ENCODE peak calls at places on chromosomes 3 and 15, in six cellular contexts. I is heart left ventricle, U is AG09309, Z is thyroid gland, R is mesendoderm, H is BJ. N is an unnamed sample.

GRCh38 chr3:171315101-171315500 is 145.1 kb downstream of the TNIK start:
- DNase-seq in I (no peak), U (no peak), Z (no peak), R (no peak), H (no peak), N (no peak)

GRCh38 chr3:139586420-139587017 is 47.0 kb upstream of the RBP1 start:
- DNase-seq in I (no peak), U (no peak), Z (no peak), R (no peak), H (no peak), N (no peak)

GRCh38 chr3:126550488-126551051 is 8.2 kb downstream of the C3orf22 start:
- DNase-seq in I (peak; percentile 47), U (no peak), Z (no peak), R (no peak), H (no peak), N (no peak)

GRCh38 chr15:50358805-50359204 is 3.8 kb upstream of the GABPB1 start:
- DNase-seq in I (no peak), U (no peak), Z (peak; percentile 17), R (peak; percentile 83), H (no peak), N (no peak)

GRCh38 chr3:144463916-144464315 is 492.3 kb downstream of the DIPK2A start:
- DNase-seq in I (no peak), U (no peak), Z (no peak), R (no peak), H (no peak), N (no peak)

GRCh38 chr3:66038726-66039589 is at the start of gene MAGI1:
- DNase-seq in I (peak; percentile 91), U (peak; percentile 89), Z (peak; percentile 94), R (peak; percentile 99), H (peak; percentile 88), N (no peak)

GRCh38 chr3:117853923-117854322 is 1144.3 kb downstream of the TUSC7 start:
- DNase-seq in I (no peak), U (no peak), Z (no peak), R (peak; percentile 2), H (peak; percentile 70), N (no peak)

GRCh38 chr3:108662141-108662738 is 72.7 kb downstream of the DZIP3 start:
- DNase-seq in I (no peak), U (peak; percentile 66), Z (no peak), R (peak; percentile 49), H (peak; percentile 19), N (no peak)

GRCh38 chr15:57440799-57441198 is 64.5 kb downstream of the CGNL1 start:
- DNase-seq in I (no peak), U (peak; percentile 78), Z (no peak), R (peak; percentile 87), H (peak; percentile 65), N (no peak)

GRCh38 chr3:65406470-65406869 is 632.2 kb downstream of the MAGI1 start:
- DNase-seq in I (no peak), U (peak; percentile 7), Z (no peak), R (no peak), H (peak; percentile 9), N (no peak)

GRCh38 chr3:172383306-172383796 is 64.9 kb downstream of the GHSR start:
- DNase-seq in I (no peak), U (no peak), Z (no peak), R (no peak), H (no peak), N (no peak)

GRCh38 chr15:31867536-31868442 is 162.5 kb upstream of the CHRNA7 start:
- DNase-seq in I (peak; percentile 76), U (no peak), Z (peak; percentile 66), R (peak; percentile 87), H (no peak), N (no peak)

GRCh38 chr3:57004154-57004730 is 56.2 kb upstream of the SPATA12 start:
- DNase-seq in I (no peak), U (no peak), Z (no peak), R (no peak), H (no peak), N (no peak)

GRCh38 chr3:188153498-188153948 is 434 bp upstream of the LPP start:
- DNase-seq in I (peak; percentile 87), U (peak; percentile 87), Z (peak; percentile 82), R (peak; percentile 97), H (peak; percentile 52), N (peak; percentile 35)

GRCh38 chr3:39707314-39707909 is 102.0 kb upstream of the MYRIP start:
- DNase-seq in I (no peak), U (peak; percentile 20), Z (no peak), R (peak; percentile 40), H (no peak), N (no peak)

GRCh38 chr15:83305696-83306291 is 21.3 kb upstream of the BNC1 start:
- DNase-seq in I (no peak), U (no peak), Z (peak; percentile 73), R (peak; percentile 82), H (no peak), N (no peak)

GRCh38 chr3:43249405-43249804 is 36.9 kb upstream of the SNRK start:
- DNase-seq in I (no peak), U (no peak), Z (no peak), R (no peak), H (no peak), N (no peak)

GRCh38 chr3:79604681-79605080 is 163.1 kb downstream of the ROBO1 start:
- DNase-seq in I (no peak), U (no peak), Z (no peak), R (no peak), H (no peak), N (no peak)

GRCh38 chr3:172096881-172097420 is 57.6 kb downstream of the FNDC3B start:
- DNase-seq in I (no peak), U (no peak), Z (no peak), R (peak; percentile 90), H (peak; percentile 50), N (no peak)

GRCh38 chr3:37967252-37967881 is 23.2 kb upstream of the VILL start:
- DNase-seq in I (no peak), U (peak; percentile 21), Z (peak; percentile 64), R (peak; percentile 83), H (no peak), N (no peak)

GRCh38 chr15:75348563-75349350 is 1.9 kb downstream of the NEIL1 start:
- DNase-seq in I (peak; percentile 61), U (no peak), Z (peak; percentile 36), R (peak; percentile 30), H (no peak), N (no peak)

GRCh38 chr3:101842245-101842934 is 6.9 kb upstream of the NFKBIZ start:
- DNase-seq in I (no peak), U (no peak), Z (no peak), R (peak; percentile 98), H (no peak), N (no peak)

GRCh38 chr3:163914567-163914966 is 1163.7 kb downstream of the SI start:
- DNase-seq in I (no peak), U (no peak), Z (no peak), R (peak; percentile 62), H (no peak), N (no peak)

GRCh38 chr3:57079221-57079831 is 18.9 kb downstream of the SPATA12 start:
- DNase-seq in I (peak; percentile 67), U (no peak), Z (peak; percentile 62), R (peak; percentile 81), H (no peak), N (no peak)

GRCh38 chr3:127589600-127590281 is 792 bp downstream of the TPRA1 start:
- DNase-seq in I (peak; percentile 80), U (no peak), Z (peak; percentile 34), R (peak; percentile 34), H (no peak), N (no peak)

GRCh38 chr15:78873796-78874761 is 1.4 kb downstream of the MORF4L1 start:
- DNase-seq in I (no peak), U (no peak), Z (peak; percentile 31), R (peak; percentile 40), H (no peak), N (no peak)

GRCh38 chr15:70794596-70795310 is 31.4 kb upstream of the UACA start:
- DNase-seq in I (no peak), U (no peak), Z (no peak), R (no peak), H (no peak), N (no peak)

GRCh38 chr15:77533530-77533929 is 99.2 kb downstream of the LINGO1 start:
- DNase-seq in I (peak; percentile 28), U (no peak), Z (no peak), R (peak; percentile 40), H (no peak), N (no peak)

DNA sequence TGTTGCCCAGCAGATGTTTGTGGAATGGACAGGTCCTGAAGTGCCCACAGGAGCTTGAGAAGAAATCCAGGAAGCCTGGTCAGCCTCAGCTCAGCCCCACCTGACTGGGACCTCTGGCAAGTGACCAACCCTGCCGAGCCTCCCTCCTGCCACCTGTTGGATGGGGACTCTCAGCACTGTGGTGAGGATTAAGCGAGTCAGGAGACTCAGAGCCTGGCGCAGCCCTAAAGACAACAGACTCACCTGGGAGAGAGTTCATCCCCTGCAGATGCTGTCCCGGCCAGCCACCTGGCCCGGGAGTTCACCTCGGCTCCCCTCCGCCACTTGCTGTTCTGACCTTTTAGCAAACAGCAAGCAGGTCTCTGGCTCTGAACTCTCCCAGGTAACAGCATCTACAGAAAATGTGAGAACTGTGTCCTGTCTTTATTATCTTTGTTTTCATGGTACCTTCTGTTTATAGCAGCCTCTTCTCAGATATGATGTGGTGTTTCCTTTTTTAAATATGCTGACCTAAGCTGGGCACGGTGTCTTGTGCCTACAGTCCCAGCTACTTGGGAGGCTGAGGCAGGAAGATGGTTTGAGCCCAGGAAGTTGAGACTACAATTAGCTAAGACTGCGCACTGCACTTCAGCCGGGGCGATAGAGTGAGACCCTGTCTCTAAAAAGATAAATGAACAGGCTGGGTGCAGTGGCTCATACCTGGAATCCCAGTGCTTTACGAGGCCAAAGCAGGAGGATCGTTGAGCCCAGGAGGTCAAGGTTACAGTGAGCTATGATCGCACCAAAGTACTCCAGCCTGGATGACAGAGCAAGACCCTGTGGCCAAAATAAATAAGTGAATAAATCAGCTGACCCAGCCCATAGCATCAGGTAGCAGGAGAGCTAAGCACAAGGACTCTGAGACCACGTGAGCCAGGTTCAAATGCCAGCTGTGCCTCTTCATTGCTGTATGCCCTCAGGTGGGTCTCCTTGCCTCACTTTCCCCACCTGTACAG is 32.4 kb upstream of the SLC6A6 start:
- DNase-seq in I (no peak), U (no peak), Z (peak; percentile 68), R (peak; percentile 81), H (no peak), N (no peak)
- H3K4me3 ChIP-seq in I (no peak overlapping the region), U (no peak overlapping the region), Z (no peak overlapping the region), R (no peak overlapping the region), H (no peak overlapping the region), N (no peak overlapping the region)

GRCh38 chr3:124791639-124792111 is 61.4 kb downstream of the UMPS start:
- DNase-seq in I (no peak), U (peak; percentile 91), Z (peak; percentile 71), R (no peak), H (peak; percentile 93), N (no peak)
- H3K4me3 ChIP-seq in I (no peak overlapping the region), U (no peak overlapping the region), Z (no peak overlapping the region), R (no peak overlapping the region), H (no peak overlapping the region), N (no peak overlapping the region)

DNA sequence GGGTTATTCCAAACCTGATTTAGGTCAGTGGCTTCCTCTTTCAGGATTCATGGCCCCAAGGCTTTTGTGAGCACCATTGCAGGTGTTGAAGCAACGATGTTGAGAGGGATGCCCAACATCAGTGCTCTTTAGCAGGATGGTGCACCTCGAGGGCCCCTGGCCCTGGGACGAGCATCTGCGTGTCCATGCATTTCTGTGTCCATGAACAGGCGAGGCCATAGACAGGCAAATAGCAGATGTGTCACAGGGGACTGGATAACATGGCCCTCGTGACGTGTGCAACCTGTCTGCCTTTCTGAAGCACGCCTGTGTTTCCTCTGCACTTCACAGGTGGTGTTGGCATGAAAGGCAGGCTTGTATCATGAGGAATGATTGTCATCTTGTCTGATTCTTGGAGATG is 132.3 kb downstream of the SNRPN start:
- DNase-seq in I (no peak), U (no peak), Z (no peak), R (no peak), H (no peak), N (no peak)
- H3K4me3 ChIP-seq in I (no peak overlapping the region), U (no peak overlapping the region), Z (no peak overlapping the region), R (no peak overlapping the region), H (no peak overlapping the region), N (no peak overlapping the region)

GRCh38 chr3:130741946-130742610 is 4.6 kb downstream of the PIK3R4 start:
- DNase-seq in I (no peak), U (no peak), Z (peak; percentile 67), R (no peak), H (no peak), N (no peak)
- H3K4me3 ChIP-seq in I (no peak overlapping the region), U (no peak overlapping the region), Z (no peak overlapping the region), R (no peak overlapping the region), H (no peak overlapping the region), N (no peak overlapping the region)

N was measured in esophagus squamous epithelium.